ENCODE peak calls at places on chromosomes 6 and 20, in seven cellular contexts. One of them, this sample, is unnamed.

GRCh38 chr6:170297577-170298330 is 6.9 kb upstream of the DLL1 start:
- DNase-seq in epithelial cell of esophagus: no peak
- DNase-seq in activated CD8-positive, alpha-beta memory T cell treated with anti-CD3 and anti-CD28 coated beads for 48 hours: no peak
- DNase-seq in HFFc6: no peak
- DNase-seq in astrocyte: no peak
- DNase-seq in mucosa of descending colon: no peak
- DNase-seq in RCC 7860: no peak
- DNase-seq in this sample: no peak

GRCh38 chr6:12640438-12640837 is 76.1 kb upstream of the PHACTR1 start:
- DNase-seq in astrocyte: no peak
- DNase-seq in activated CD8-positive, alpha-beta memory T cell treated with anti-CD3 and anti-CD28 coated beads for 48 hours: no peak
- DNase-seq in RCC 7860: no peak
- DNase-seq in HFFc6: no peak
- DNase-seq in mucosa of descending colon: no peak
- DNase-seq in epithelial cell of esophagus: no peak
- DNase-seq in this sample: no peak

GRCh38 chr20:53643031-53643832 is 49.6 kb upstream of the ZNF217 start:
- DNase-seq in HFFc6: peak; percentile 77
- DNase-seq in astrocyte: peak; percentile 83
- DNase-seq in activated CD8-positive, alpha-beta memory T cell treated with anti-CD3 and anti-CD28 coated beads for 48 hours: peak; percentile 20
- DNase-seq in RCC 7860: peak; percentile 87
- DNase-seq in mucosa of descending colon: peak; percentile 74
- DNase-seq in epithelial cell of esophagus: peak; percentile 94
- DNase-seq in this sample: peak; percentile 94

GRCh38 chr20:63701329-63702035 is 5.0 kb downstream of the TNFRSF6B start:
- DNase-seq in activated CD8-positive, alpha-beta memory T cell treated with anti-CD3 and anti-CD28 coated beads for 48 hours: no peak
- DNase-seq in HFFc6: no peak
- DNase-seq in RCC 7860: no peak
- DNase-seq in epithelial cell of esophagus: no peak
- DNase-seq in astrocyte: no peak
- DNase-seq in mucosa of descending colon: no peak
- DNase-seq in this sample: no peak

GRCh38 chr20:20096421-20096820 is 44.1 kb downstream of the CFAP61 start:
- DNase-seq in activated CD8-positive, alpha-beta memory T cell treated with anti-CD3 and anti-CD28 coated beads for 48 hours: no peak
- DNase-seq in HFFc6: no peak
- DNase-seq in RCC 7860: no peak
- DNase-seq in astrocyte: no peak
- DNase-seq in epithelial cell of esophagus: no peak
- DNase-seq in mucosa of descending colon: no peak
- DNase-seq in this sample: no peak

GRCh38 chr6:41377071-41377470 is 41.7 kb downstream of the NCR2 start:
- DNase-seq in RCC 7860: no peak
- DNase-seq in activated CD8-positive, alpha-beta memory T cell treated with anti-CD3 and anti-CD28 coated beads for 48 hours: no peak
- DNase-seq in HFFc6: no peak
- DNase-seq in mucosa of descending colon: no peak
- DNase-seq in astrocyte: no peak
- DNase-seq in epithelial cell of esophagus: no peak
- DNase-seq in this sample: no peak

GRCh38 chr6:65776332-65776731 is 69.3 kb upstream of the EYS start:
- DNase-seq in activated CD8-positive, alpha-beta memory T cell treated with anti-CD3 and anti-CD28 coated beads for 48 hours: no peak
- DNase-seq in RCC 7860: no peak
- DNase-seq in HFFc6: no peak
- DNase-seq in astrocyte: no peak
- DNase-seq in mucosa of descending colon: peak; percentile 54
- DNase-seq in epithelial cell of esophagus: peak; percentile 25
- DNase-seq in this sample: peak; percentile 27

GRCh38 chr6:20707870-20708269 is 173.6 kb downstream of the CDKAL1 start:
- DNase-seq in activated CD8-positive, alpha-beta memory T cell treated with anti-CD3 and anti-CD28 coated beads for 48 hours: no peak
- DNase-seq in epithelial cell of esophagus: no peak
- DNase-seq in RCC 7860: no peak
- DNase-seq in astrocyte: no peak
- DNase-seq in mucosa of descending colon: no peak
- DNase-seq in HFFc6: no peak
- DNase-seq in this sample: no peak

GRCh38 chr20:17680128-17680835 is 1.8 kb downstream of the RRBP1 start:
- DNase-seq in epithelial cell of esophagus: peak; percentile 68
- DNase-seq in RCC 7860: peak; percentile 59
- DNase-seq in HFFc6: peak; percentile 64
- DNase-seq in astrocyte: peak; percentile 48
- DNase-seq in activated CD8-positive, alpha-beta memory T cell treated with anti-CD3 and anti-CD28 coated beads for 48 hours: no peak
- DNase-seq in mucosa of descending colon: peak; percentile 82
- DNase-seq in this sample: peak; percentile 80

GRCh38 chr20:19552896-19553180 is 205.2 kb upstream of the RIN2 start:
- DNase-seq in astrocyte: no peak
- DNase-seq in RCC 7860: no peak
- DNase-seq in epithelial cell of esophagus: no peak
- DNase-seq in activated CD8-positive, alpha-beta memory T cell treated with anti-CD3 and anti-CD28 coated beads for 48 hours: no peak
- DNase-seq in HFFc6: no peak
- DNase-seq in mucosa of descending colon: no peak
- DNase-seq in this sample: no peak

GRCh38 chr20:42043921-42044320 is 425.7 kb upstream of the CHD6 start:
- DNase-seq in astrocyte: no peak
- DNase-seq in mucosa of descending colon: no peak
- DNase-seq in activated CD8-positive, alpha-beta memory T cell treated with anti-CD3 and anti-CD28 coated beads for 48 hours: no peak
- DNase-seq in HFFc6: no peak
- DNase-seq in RCC 7860: no peak
- DNase-seq in epithelial cell of esophagus: no peak
- DNase-seq in this sample: no peak

GRCh38 chr6:170098428-170099170 is 192.3 kb downstream of the DLL1 start:
- DNase-seq in mucosa of descending colon: no peak
- DNase-seq in RCC 7860: no peak
- DNase-seq in epithelial cell of esophagus: no peak
- DNase-seq in astrocyte: no peak
- DNase-seq in activated CD8-positive, alpha-beta memory T cell treated with anti-CD3 and anti-CD28 coated beads for 48 hours: no peak
- DNase-seq in HFFc6: no peak
- DNase-seq in this sample: no peak

GRCh38 chr6:169689247-169689646 is 12.6 kb downstream of the WDR27 start:
- DNase-seq in mucosa of descending colon: no peak
- DNase-seq in RCC 7860: peak; percentile 77
- DNase-seq in HFFc6: peak; percentile 60
- DNase-seq in epithelial cell of esophagus: peak; percentile 89
- DNase-seq in astrocyte: peak; percentile 96
- DNase-seq in activated CD8-positive, alpha-beta memory T cell treated with anti-CD3 and anti-CD28 coated beads for 48 hours: no peak
- DNase-seq in this sample: peak; percentile 25

GRCh38 chr6:7159790-7160525 is 52.2 kb downstream of the RREB1 start:
- DNase-seq in astrocyte: no peak
- DNase-seq in mucosa of descending colon: peak; percentile 10
- DNase-seq in epithelial cell of esophagus: no peak
- DNase-seq in activated CD8-positive, alpha-beta memory T cell treated with anti-CD3 and anti-CD28 coated beads for 48 hours: no peak
- DNase-seq in RCC 7860: no peak
- DNase-seq in HFFc6: no peak
- DNase-seq in this sample: no peak

GRCh38 chr20:54170963-54171362 is 2.8 kb downstream of the CYP24A1 start:
- DNase-seq in activated CD8-positive, alpha-beta memory T cell treated with anti-CD3 and anti-CD28 coated beads for 48 hours: no peak
- DNase-seq in epithelial cell of esophagus: no peak
- DNase-seq in mucosa of descending colon: no peak
- DNase-seq in HFFc6: no peak
- DNase-seq in astrocyte: no peak
- DNase-seq in RCC 7860: no peak
- DNase-seq in this sample: no peak

GRCh38 chr6:110404602-110405001 is 10.8 kb downstream of the DDO start:
- DNase-seq in HFFc6: no peak
- DNase-seq in astrocyte: no peak
- DNase-seq in mucosa of descending colon: no peak
- DNase-seq in epithelial cell of esophagus: no peak
- DNase-seq in RCC 7860: no peak
- DNase-seq in activated CD8-positive, alpha-beta memory T cell treated with anti-CD3 and anti-CD28 coated beads for 48 hours: no peak
- DNase-seq in this sample: no peak

GRCh38 chr6:129312865-129313264 is 397.1 kb downstream of the ARHGAP18 start:
- DNase-seq in astrocyte: peak; percentile 76
- DNase-seq in mucosa of descending colon: no peak
- DNase-seq in HFFc6: peak; percentile 73
- DNase-seq in RCC 7860: peak; percentile 7
- DNase-seq in epithelial cell of esophagus: peak; percentile 57
- DNase-seq in activated CD8-positive, alpha-beta memory T cell treated with anti-CD3 and anti-CD28 coated beads for 48 hours: no peak
- DNase-seq in this sample: peak; percentile 92

GRCh38 chr20:21554985-21555384 is 41.1 kb upstream of the NKX2-2 start:
- DNase-seq in epithelial cell of esophagus: no peak
- DNase-seq in mucosa of descending colon: no peak
- DNase-seq in RCC 7860: no peak
- DNase-seq in HFFc6: no peak
- DNase-seq in astrocyte: no peak
- DNase-seq in activated CD8-positive, alpha-beta memory T cell treated with anti-CD3 and anti-CD28 coated beads for 48 hours: no peak
- DNase-seq in this sample: no peak

GRCh38 chr6:89044988-89045387 is 35.6 kb upstream of the PNRC1 start:
- DNase-seq in astrocyte: no peak
- DNase-seq in epithelial cell of esophagus: no peak
- DNase-seq in mucosa of descending colon: no peak
- DNase-seq in activated CD8-positive, alpha-beta memory T cell treated with anti-CD3 and anti-CD28 coated beads for 48 hours: no peak
- DNase-seq in RCC 7860: no peak
- DNase-seq in HFFc6: no peak
- DNase-seq in this sample: no peak

GRCh38 chr6:109526905-109527628 is 44.0 kb upstream of the ZBTB24 start:
- DNase-seq in activated CD8-positive, alpha-beta memory T cell treated with anti-CD3 and anti-CD28 coated beads for 48 hours: no peak
- DNase-seq in HFFc6: peak; percentile 55
- DNase-seq in mucosa of descending colon: peak; percentile 78
- DNase-seq in astrocyte: peak; percentile 45
- DNase-seq in epithelial cell of esophagus: peak; percentile 74
- DNase-seq in RCC 7860: peak; percentile 37
- DNase-seq in this sample: peak; percentile 78

GRCh38 chr6:11317885-11318771 is 85.7 kb upstream of the NEDD9 start:
- DNase-seq in HFFc6: peak; percentile 100
- DNase-seq in RCC 7860: peak; percentile 99
- DNase-seq in mucosa of descending colon: peak; percentile 79
- DNase-seq in activated CD8-positive, alpha-beta memory T cell treated with anti-CD3 and anti-CD28 coated beads for 48 hours: no peak
- DNase-seq in epithelial cell of esophagus: peak; percentile 99
- DNase-seq in astrocyte: peak; percentile 99
- DNase-seq in this sample: peak; percentile 98

GRCh38 chr6:16873698-16874097 is 112.4 kb upstream of the ATXN1 start:
- DNase-seq in activated CD8-positive, alpha-beta memory T cell treated with anti-CD3 and anti-CD28 coated beads for 48 hours: no peak
- DNase-seq in HFFc6: no peak
- DNase-seq in mucosa of descending colon: no peak
- DNase-seq in astrocyte: no peak
- DNase-seq in epithelial cell of esophagus: no peak
- DNase-seq in RCC 7860: no peak
- DNase-seq in this sample: no peak

GRCh38 chr6:116060572-116061283 is at the start of gene FRK:
- DNase-seq in astrocyte: no peak
- DNase-seq in RCC 7860: peak; percentile 72
- DNase-seq in activated CD8-positive, alpha-beta memory T cell treated with anti-CD3 and anti-CD28 coated beads for 48 hours: no peak
- DNase-seq in mucosa of descending colon: peak; percentile 80
- DNase-seq in HFFc6: peak; percentile 11
- DNase-seq in epithelial cell of esophagus: peak; percentile 83
- DNase-seq in this sample: peak; percentile 64

GRCh38 chr6:22098623-22099022 is 198.2 kb downstream of the PRL start:
- DNase-seq in mucosa of descending colon: no peak
- DNase-seq in epithelial cell of esophagus: no peak
- DNase-seq in RCC 7860: no peak
- DNase-seq in activated CD8-positive, alpha-beta memory T cell treated with anti-CD3 and anti-CD28 coated beads for 48 hours: no peak
- DNase-seq in HFFc6: no peak
- DNase-seq in astrocyte: no peak
- DNase-seq in this sample: no peak

GRCh38 chr6:117776441-117776840 is 101.2 kb downstream of the NUS1 start:
- DNase-seq in activated CD8-positive, alpha-beta memory T cell treated with anti-CD3 and anti-CD28 coated beads for 48 hours: no peak
- DNase-seq in astrocyte: peak; percentile 10
- DNase-seq in HFFc6: no peak
- DNase-seq in RCC 7860: no peak
- DNase-seq in mucosa of descending colon: no peak
- DNase-seq in epithelial cell of esophagus: no peak
- DNase-seq in this sample: no peak

GRCh38 chr6:136628996-136629395 is 78.8 kb upstream of the MAP7 start:
- DNase-seq in astrocyte: peak; percentile 67
- DNase-seq in epithelial cell of esophagus: peak; percentile 72
- DNase-seq in activated CD8-positive, alpha-beta memory T cell treated with anti-CD3 and anti-CD28 coated beads for 48 hours: no peak
- DNase-seq in HFFc6: no peak
- DNase-seq in RCC 7860: peak; percentile 34
- DNase-seq in mucosa of descending colon: no peak
- DNase-seq in this sample: peak; percentile 4

GRCh38 chr20:59082077-59082740 is 39.6 kb upstream of the PRELID3B start:
- DNase-seq in activated CD8-positive, alpha-beta memory T cell treated with anti-CD3 and anti-CD28 coated beads for 48 hours: no peak
- DNase-seq in RCC 7860: no peak
- DNase-seq in mucosa of descending colon: peak; percentile 9
- DNase-seq in epithelial cell of esophagus: peak; percentile 91
- DNase-seq in HFFc6: peak; percentile 54
- DNase-seq in astrocyte: peak; percentile 52
- DNase-seq in this sample: peak; percentile 71

GRCh38 chr6:102813489-102814275 is 1420.2 kb downstream of the GRIK2 start:
- DNase-seq in epithelial cell of esophagus: peak; percentile 89
- DNase-seq in HFFc6: no peak
- DNase-seq in activated CD8-positive, alpha-beta memory T cell treated with anti-CD3 and anti-CD28 coated beads for 48 hours: no peak
- DNase-seq in RCC 7860: no peak
- DNase-seq in mucosa of descending colon: no peak
- DNase-seq in astrocyte: no peak
- DNase-seq in this sample: peak; percentile 71

GRCh38 chr20:14355791-14356190 is 18.4 kb upstream of the FLRT3 start:
- DNase-seq in epithelial cell of esophagus: no peak
- DNase-seq in RCC 7860: no peak
- DNase-seq in HFFc6: no peak
- DNase-seq in astrocyte: no peak
- DNase-seq in activated CD8-positive, alpha-beta memory T cell treated with anti-CD3 and anti-CD28 coated beads for 48 hours: no peak
- DNase-seq in mucosa of descending colon: no peak
- DNase-seq in this sample: no peak

GRCh38 chr20:53942973-53943372 is 127.4 kb downstream of the BCAS1 start:
- DNase-seq in RCC 7860: no peak
- DNase-seq in activated CD8-positive, alpha-beta memory T cell treated with anti-CD3 and anti-CD28 coated beads for 48 hours: no peak
- DNase-seq in HFFc6: no peak
- DNase-seq in mucosa of descending colon: no peak
- DNase-seq in astrocyte: no peak
- DNase-seq in epithelial cell of esophagus: no peak
- DNase-seq in this sample: no peak

GRCh38 chr6:152596706-152597105 is 40.5 kb downstream of the SYNE1 start:
- DNase-seq in activated CD8-positive, alpha-beta memory T cell treated with anti-CD3 and anti-CD28 coated beads for 48 hours: no peak
- DNase-seq in mucosa of descending colon: no peak
- DNase-seq in epithelial cell of esophagus: no peak
- DNase-seq in RCC 7860: no peak
- DNase-seq in astrocyte: no peak
- DNase-seq in HFFc6: no peak
- DNase-seq in this sample: no peak

GRCh38 chr6:28212510-28213212 is 12.4 kb upstream of the ZSCAN9 start:
- DNase-seq in mucosa of descending colon: peak; percentile 76
- DNase-seq in HFFc6: peak; percentile 89
- DNase-seq in astrocyte: peak; percentile 76
- DNase-seq in activated CD8-positive, alpha-beta memory T cell treated with anti-CD3 and anti-CD28 coated beads for 48 hours: peak; percentile 43
- DNase-seq in RCC 7860: peak; percentile 77
- DNase-seq in epithelial cell of esophagus: peak; percentile 96
- DNase-seq in this sample: peak; percentile 95

GRCh38 chr20:60137657-60138245 is 179.5 kb downstream of the CDH26 start:
- DNase-seq in RCC 7860: no peak
- DNase-seq in activated CD8-positive, alpha-beta memory T cell treated with anti-CD3 and anti-CD28 coated beads for 48 hours: no peak
- DNase-seq in epithelial cell of esophagus: peak; percentile 49
- DNase-seq in mucosa of descending colon: peak; percentile 21
- DNase-seq in astrocyte: no peak
- DNase-seq in HFFc6: no peak
- DNase-seq in this sample: peak; percentile 41

GRCh38 chr6:89120371-89120770 is 2.5 kb upstream of the SRSF12 start:
- DNase-seq in astrocyte: peak; percentile 31
- DNase-seq in epithelial cell of esophagus: peak; percentile 13
- DNase-seq in mucosa of descending colon: no peak
- DNase-seq in activated CD8-positive, alpha-beta memory T cell treated with anti-CD3 and anti-CD28 coated beads for 48 hours: no peak
- DNase-seq in HFFc6: peak; percentile 35
- DNase-seq in RCC 7860: peak; percentile 92
- DNase-seq in this sample: peak; percentile 66

GRCh38 chr6:125251516-125252229 is 50.1 kb downstream of the HDDC2 start:
- DNase-seq in epithelial cell of esophagus: no peak
- DNase-seq in activated CD8-positive, alpha-beta memory T cell treated with anti-CD3 and anti-CD28 coated beads for 48 hours: no peak
- DNase-seq in mucosa of descending colon: no peak
- DNase-seq in RCC 7860: no peak
- DNase-seq in HFFc6: no peak
- DNase-seq in astrocyte: peak; percentile 54
- DNase-seq in this sample: no peak

GRCh38 chr20:8690074-8690473 is 378.8 kb upstream of the PLCB4 start:
- DNase-seq in mucosa of descending colon: no peak
- DNase-seq in RCC 7860: no peak
- DNase-seq in HFFc6: no peak
- DNase-seq in epithelial cell of esophagus: no peak
- DNase-seq in astrocyte: no peak
- DNase-seq in activated CD8-positive, alpha-beta memory T cell treated with anti-CD3 and anti-CD28 coated beads for 48 hours: no peak
- DNase-seq in this sample: no peak